ENCODE peak calls at places on chromosomes 11 and 22, in four cellular contexts. X, F, C and J are unnamed samples.

GRCh38 chr11:126336646-126337045 is 18.8 kb upstream of the ST3GAL4 start:
- DNase-seq in F (peak; percentile 24), X (no peak), C (peak; percentile 59), J (peak; percentile 79)

GRCh38 chr11:3157381-3158130 is 7.6 kb downstream of the OSBPL5 start:
- DNase-seq in F (peak; percentile 33), C (no peak), X (no peak), J (peak; percentile 80)

GRCh38 chr22:48779211-48779643 is 1048.4 kb downstream of the BRD1 start:
- DNase-seq in F (no peak), X (no peak), C (no peak), J (no peak)

GRCh38 chr22:19108807-19109197 is 13.4 kb downstream of the DGCR2 start:
- DNase-seq in C (peak; percentile 22), X (no peak), F (no peak), J (no peak)

GRCh38 chr11:133577403-133577802 is 45.1 kb upstream of the OPCML start:
- DNase-seq in X (no peak), C (no peak), F (no peak), J (no peak)

GRCh38 chr11:100984668-100985067 is 144.9 kb downstream of the PGR start:
- DNase-seq in C (no peak), F (no peak), X (no peak), J (no peak)

GRCh38 chr11:91081440-91082088 is 858.7 kb upstream of the CHORDC1 start:
- DNase-seq in X (no peak), C (peak; percentile 79), F (no peak), J (no peak)

GRCh38 chr11:8719260-8720190 is 36.9 kb downstream of the RPL27A start:
- DNase-seq in X (no peak), F (no peak), C (peak; percentile 95), J (no peak)

GRCh38 chr11:39174965-39175364 is 2284.5 kb downstream of the LRRC4C start:
- DNase-seq in F (no peak), X (no peak), C (no peak), J (no peak)

GRCh38 chr22:47038206-47038835 is 275.9 kb downstream of the TBC1D22A start:
- DNase-seq in F (no peak), X (no peak), C (no peak), J (peak; percentile 54)

GRCh38 chr11:123601136-123601535 is 53.3 kb downstream of the SCN3B start:
- DNase-seq in C (peak; percentile 61), X (no peak), F (no peak), J (no peak)

GRCh38 chr11:45269678-45270077 is 16.5 kb downstream of the SYT13 start:
- DNase-seq in X (no peak), F (no peak), C (no peak), J (no peak)

GRCh38 chr22:31449521-31449920 is 40.1 kb downstream of the EIF4ENIF1 start:
- DNase-seq in F (no peak), X (no peak), C (no peak), J (no peak)

GRCh38 chr11:73318501-73319011 is 10.5 kb downstream of the ARHGEF17 start:
- DNase-seq in X (no peak), C (no peak), F (no peak), J (no peak)

GRCh38 chr11:15163136-15163535 is 48.4 kb downstream of the INSC start:
- DNase-seq in C (no peak), F (no peak), X (no peak), J (no peak)

GRCh38 chr11:119055901-119056300 is 1.1 kb downstream of the HYOU1 start:
- DNase-seq in C (peak; percentile 43), F (no peak), X (peak; percentile 32), J (no peak)

GRCh38 chr11:77073328-77074001 is 6.7 kb downstream of the CAPN5 start:
- DNase-seq in C (peak; percentile 97), F (peak; percentile 92), X (no peak), J (peak; percentile 78)

GRCh38 chr11:117827521-117828511 is 3.3 kb upstream of the FXYD2 start:
- DNase-seq in C (no peak), F (peak; percentile 38), X (no peak), J (peak; percentile 72)

GRCh38 chr22:32932176-32932575 is 126.0 kb downstream of the SYN3 start:
- DNase-seq in F (no peak), X (no peak), C (peak; percentile 11), J (no peak)

GRCh38 chr22:40898850-40899357 is 37.0 kb upstream of the DNAJB7 start:
- DNase-seq in F (no peak), C (peak; percentile 72), X (peak; percentile 36), J (no peak)

GRCh38 chr11:122509091-122509490 is 146.4 kb upstream of the UBASH3B start:
- DNase-seq in C (no peak), X (no peak), F (no peak), J (no peak)

GRCh38 chr11:65651589-65652510 is 10.9 kb downstream of the RELA start:
- DNase-seq in X (no peak), F (peak; percentile 57), C (peak; percentile 52), J (peak; percentile 88)

GRCh38 chr11:127470485-127470884 is 469.9 kb upstream of the KIRREL3 start:
- DNase-seq in X (peak; percentile 33), F (no peak), C (peak; percentile 8), J (no peak)
- TF ChIP-seq CTCF in X (peak; percentile 60), F (no peak), C (peak; percentile 22), J (no peak)

GRCh38 chr22:42929838-42930155 is 72.7 kb upstream of the ARFGAP3 start:
- DNase-seq in F (no peak), X (no peak), C (no peak), J (peak; percentile 35)

GRCh38 chr22:42930810-42931420 is 73.8 kb upstream of the ARFGAP3 start:
- DNase-seq in F (no peak), C (peak; percentile 70), X (no peak), J (peak; percentile 73)

GRCh38 chr22:42931421-42932196 is 74.5 kb upstream of the ARFGAP3 start:
- DNase-seq in F (no peak), X (no peak), C (peak; percentile 65), J (peak; percentile 86)

GRCh38 chr22:42927966-42928365 is 70.9 kb upstream of the ARFGAP3 start:
- DNase-seq in C (no peak), X (no peak), F (no peak), J (no peak)

DNA sequence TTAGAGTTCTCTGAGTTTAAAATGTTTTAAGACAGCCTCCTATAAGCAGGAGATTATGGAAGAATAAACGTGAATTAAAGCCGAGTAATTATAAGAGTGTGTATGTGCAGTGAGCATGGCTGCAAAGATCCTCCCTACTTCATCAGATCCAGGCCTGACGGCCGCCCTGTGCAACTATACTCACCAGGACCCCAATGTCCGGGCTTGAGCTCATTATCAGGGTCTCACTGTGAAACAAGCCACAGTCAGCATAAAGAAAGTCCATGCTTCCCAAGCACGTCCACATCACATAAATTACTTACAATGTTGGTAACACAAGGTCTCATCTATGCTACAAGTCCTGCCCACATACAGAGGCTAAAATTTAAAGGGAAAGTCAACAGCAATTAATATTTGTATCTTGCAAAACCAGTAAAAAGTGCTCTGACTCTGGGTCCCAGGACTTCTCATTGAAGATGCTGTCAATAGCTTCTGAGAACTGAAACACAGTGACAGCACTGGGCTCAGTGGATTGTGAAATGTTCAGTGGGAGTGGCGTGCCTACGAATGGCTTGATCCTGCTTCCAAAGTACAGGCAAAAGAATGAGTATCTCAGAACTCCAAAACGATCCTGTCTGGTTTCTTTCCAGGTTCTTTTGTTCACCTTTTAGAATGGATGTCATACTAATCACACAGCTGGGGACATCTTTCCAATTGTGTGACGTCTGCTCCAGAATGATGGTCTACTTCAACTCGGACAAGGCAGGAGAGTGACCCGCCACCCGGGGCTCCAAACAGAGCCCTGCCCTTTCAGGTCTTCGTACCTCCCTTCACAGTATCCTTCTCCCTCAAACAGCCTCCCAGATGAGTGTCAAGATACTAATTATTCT is 72.1 kb upstream of the ARFGAP3 start:
- DNase-seq in X (no peak), C (peak; percentile 47), F (no peak), J (peak; percentile 48)
- TF ChIP-seq CTCF in X (no peak), C (no peak), F (no peak), J (no peak)

GRCh38 chr11:120210651-120211521 is at the start of gene OAF:
- DNase-seq in X (peak; percentile 94), F (peak; percentile 81), C (peak; percentile 84), J (peak; percentile 87)
- TF ChIP-seq CTCF in X (peak; percentile 21), F (peak; percentile 33), C (no peak), J (peak; percentile 29)

GRCh38 chr11:67572747-67573419 is 10.7 kb upstream of the GSTP1 start:
- DNase-seq in F (peak; percentile 45), X (peak; percentile 84), C (peak; percentile 67), J (peak; percentile 78)

GRCh38 chr11:67577951-67578350 is 5.7 kb upstream of the GSTP1 start:
- DNase-seq in F (no peak), C (no peak), X (no peak), J (no peak)

GRCh38 chr11:67572305-67572704 is 11.3 kb upstream of the GSTP1 start:
- DNase-seq in X (no peak), C (no peak), F (no peak), J (no peak)

GRCh38 chr11:67581469-67581868 is 2.1 kb upstream of the GSTP1 start:
- DNase-seq in C (no peak), X (peak; percentile 52), F (no peak), J (peak; percentile 8)

DNA sequence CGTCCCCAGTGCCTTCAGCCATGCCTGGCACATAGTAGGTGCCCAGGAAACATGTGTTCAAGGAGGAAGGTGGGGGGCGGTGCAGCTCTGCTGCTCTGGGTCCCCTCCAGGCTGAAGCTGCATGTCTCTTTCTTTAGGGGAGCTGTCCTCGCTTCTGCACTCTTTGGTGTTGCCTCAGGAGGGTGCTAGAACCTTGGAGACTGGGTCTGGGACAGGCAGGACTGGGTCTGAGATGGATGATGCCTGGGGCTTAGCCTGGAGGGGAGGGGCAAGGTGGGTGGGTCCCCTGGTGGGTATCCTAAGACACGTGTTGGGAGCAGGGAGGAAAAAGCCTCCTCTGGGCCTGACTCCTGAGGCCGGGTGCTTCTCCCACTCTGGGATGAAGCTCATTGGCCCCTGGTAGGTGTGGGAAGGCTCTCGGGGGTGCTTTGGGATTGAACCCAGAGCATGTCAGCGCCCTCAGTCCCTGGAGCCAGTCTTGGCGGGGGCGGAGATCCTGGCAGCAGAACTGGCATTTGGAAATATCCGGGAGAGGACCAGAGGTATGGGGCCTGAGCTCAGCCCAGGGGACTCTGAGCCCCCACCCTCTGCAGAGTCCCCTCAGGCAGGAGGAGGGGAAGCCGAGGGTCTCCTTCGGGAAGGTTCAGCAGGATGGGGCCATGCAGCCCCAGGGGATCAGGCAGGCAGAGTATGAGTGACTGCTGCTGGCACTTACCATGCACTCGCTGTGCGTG is 6.7 kb upstream of the GSTP1 start:
- DNase-seq in X (no peak), C (no peak), F (no peak), J (no peak)
- TF ChIP-seq CTCF in X (peak; percentile 29), C (no peak), F (no peak), J (no peak)